ENCODE peak calls at places on chromosomes 1 and 21, in four cellular contexts. D, L, E and T are unnamed samples.

GRCh38 chr1:233094691-233095090 is 144.3 kb downstream of the NTPCR start:
- DNase-seq in E (no peak), D (no peak), L (no peak), T (no peak)

GRCh38 chr1:52002038-52002917 is 11.8 kb upstream of the RAB3B start:
- DNase-seq in E (peak; percentile 84), L (peak; percentile 79), D (peak; percentile 91), T (peak; percentile 86)

GRCh38 chr1:4174291-4175200 is 274.5 kb upstream of the C1orf174 start:
- DNase-seq in D (no peak), L (peak; percentile 17), E (no peak), T (no peak)

GRCh38 chr1:203789966-203790365 is 5.5 kb upstream of the ZBED6 start:
- DNase-seq in L (no peak), D (no peak), E (no peak), T (no peak)

GRCh38 chr1:25890249-25891034 is 14.9 kb upstream of the PAQR7 start:
- DNase-seq in D (no peak), L (no peak), E (peak; percentile 50), T (peak; percentile 96)

GRCh38 chr1:35079003-35079930 is at the start of gene ZMYM1:
- DNase-seq in E (peak; percentile 73), L (peak; percentile 92), D (peak; percentile 88), T (peak; percentile 40)

GRCh38 chr1:94753171-94753972 is 66.8 kb upstream of the SLC44A3 start:
- DNase-seq in D (no peak), L (no peak), E (peak; percentile 26), T (no peak)

GRCh38 chr1:233613252-233614172 is at the start of gene KCNK1:
- DNase-seq in D (peak; percentile 78), L (peak; percentile 90), E (no peak), T (peak; percentile 83)

GRCh38 chr1:119316870-119317416 is 51.6 kb upstream of the HAO2 start:
- DNase-seq in D (peak; percentile 60), L (peak; percentile 31), E (no peak), T (peak; percentile 27)

GRCh38 chr1:232519186-232519585 is 110.7 kb downstream of the SIPA1L2 start:
- DNase-seq in E (no peak), D (no peak), L (no peak), T (no peak)

GRCh38 chr1:206479164-206480125 is 9.2 kb downstream of the IKBKE start:
- DNase-seq in L (peak; percentile 89), E (peak; percentile 58), D (peak; percentile 86), T (no peak)

GRCh38 chr1:6097824-6098223 is 52.1 kb downstream of the KCNAB2 start:
- DNase-seq in E (no peak), L (no peak), D (no peak), T (no peak)

GRCh38 chr21:38567577-38568360 is 69.5 kb upstream of the ERG start:
- DNase-seq in E (no peak), D (no peak), L (peak; percentile 29), T (no peak)

GRCh38 chr1:55959136-55959548 is 620.2 kb downstream of the PLPP3 start:
- DNase-seq in E (no peak), D (no peak), L (no peak), T (no peak)

GRCh38 chr21:42071146-42071737 is at the start of gene UMODL1:
- DNase-seq in D (no peak), L (no peak), E (no peak), T (no peak)

GRCh38 chr1:195580988-195581387 is 1027.3 kb downstream of the KCNT2 start:
- DNase-seq in L (peak; percentile 4), E (no peak), D (no peak), T (no peak)

GRCh38 chr1:22043175-22043769 is 9.2 kb upstream of the CDC42 start:
- DNase-seq in L (no peak), E (no peak), D (no peak), T (no peak)

GRCh38 chr21:43608225-43608624 is 51.1 kb downstream of the HSF2BP start:
- DNase-seq in D (no peak), E (no peak), L (no peak), T (no peak)

GRCh38 chr1:31181515-31182343 is 58.0 kb downstream of the NKAIN1 start:
- DNase-seq in D (peak; percentile 83), L (peak; percentile 88), E (peak; percentile 23), T (peak; percentile 47)

GRCh38 chr1:83760211-83760978 is 238.5 kb downstream of the TTLL7 start:
- DNase-seq in D (no peak), E (no peak), L (no peak), T (no peak)

GRCh38 chr21:25512095-25513086 is 94.9 kb downstream of the MRPL39 start:
- DNase-seq in L (no peak), D (no peak), E (no peak), T (no peak)

GRCh38 chr1:7705048-7705907 is 65.8 kb upstream of the VAMP3 start:
- DNase-seq in E (no peak), D (no peak), L (peak; percentile 69), T (no peak)

GRCh38 chr1:193270996-193271395 is 84.6 kb upstream of the B3GALT2 start:
- DNase-seq in E (no peak), D (no peak), L (no peak), T (no peak)

GRCh38 chr1:24505816-24506215 is 3.2 kb downstream of the RCAN3 start:
- DNase-seq in L (no peak), D (no peak), E (no peak), T (no peak)

GRCh38 chr1:51535006-51535592 is 16.0 kb upstream of the EPS15 start:
- DNase-seq in E (peak; percentile 17), L (peak; percentile 35), D (peak; percentile 74), T (peak; percentile 39)

GRCh38 chr1:21511579-21512522 is 2.6 kb downstream of the ALPL start:
- DNase-seq in L (no peak), D (no peak), E (no peak), T (no peak)

GRCh38 chr1:3106216-3106615 is 37.2 kb downstream of the PRDM16 start:
- DNase-seq in E (no peak), L (no peak), D (no peak), T (no peak)

GRCh38 chr1:29177022-29177705 is 4.5 kb downstream of the SRSF4 start:
- DNase-seq in L (no peak), D (no peak), E (no peak), T (no peak)

GRCh38 chr1:218164930-218165686 is 120.0 kb upstream of the RRP15 start:
- DNase-seq in L (peak; percentile 67), D (no peak), E (no peak), T (no peak)

GRCh38 chr1:19448491-19449439 is 36.6 kb downstream of the CAPZB start:
- DNase-seq in D (no peak), L (peak; percentile 89), E (no peak), T (no peak)

GRCh38 chr1:40944326-40944725 is 35.2 kb upstream of the CTPS1 start:
- DNase-seq in D (no peak), E (peak; percentile 63), L (no peak), T (no peak)

GRCh38 chr1:192461684-192462083 is 113.9 kb upstream of the RGS1 start:
- DNase-seq in E (no peak), L (no peak), D (no peak), T (no peak)

GRCh38 chr1:150928286-150928685 is 2.1 kb downstream of the SETDB1 start:
- DNase-seq in E (no peak), D (no peak), L (no peak), T (no peak)

GRCh38 chr21:39204134-39204533 is 20.9 kb upstream of the PSMG1 start:
- DNase-seq in E (no peak), D (no peak), L (no peak), T (no peak)

GRCh38 chr1:38451541-38451993 is 405.0 kb upstream of the POU3F1 start:
- DNase-seq in D (peak; percentile 43), L (no peak), E (no peak), T (no peak)

GRCh38 chr21:31252611-31253010 is 91.5 kb downstream of the TIAM1 start:
- DNase-seq in E (no peak), D (no peak), L (peak; percentile 49), T (no peak)

GRCh38 chr1:157993179-157994080 is at the start of gene KIRREL1:
- DNase-seq in D (no peak), E (no peak), L (peak; percentile 52), T (no peak)
- H3K79me2 ChIP-seq in D (no peaks in the 10 kb centered on the region), E (no peaks in the 10 kb centered on the region), L (peaks cover 53% of the 10 kb centered on the region), T (peaks cover 48% of the 10 kb centered on the region)

DNA sequence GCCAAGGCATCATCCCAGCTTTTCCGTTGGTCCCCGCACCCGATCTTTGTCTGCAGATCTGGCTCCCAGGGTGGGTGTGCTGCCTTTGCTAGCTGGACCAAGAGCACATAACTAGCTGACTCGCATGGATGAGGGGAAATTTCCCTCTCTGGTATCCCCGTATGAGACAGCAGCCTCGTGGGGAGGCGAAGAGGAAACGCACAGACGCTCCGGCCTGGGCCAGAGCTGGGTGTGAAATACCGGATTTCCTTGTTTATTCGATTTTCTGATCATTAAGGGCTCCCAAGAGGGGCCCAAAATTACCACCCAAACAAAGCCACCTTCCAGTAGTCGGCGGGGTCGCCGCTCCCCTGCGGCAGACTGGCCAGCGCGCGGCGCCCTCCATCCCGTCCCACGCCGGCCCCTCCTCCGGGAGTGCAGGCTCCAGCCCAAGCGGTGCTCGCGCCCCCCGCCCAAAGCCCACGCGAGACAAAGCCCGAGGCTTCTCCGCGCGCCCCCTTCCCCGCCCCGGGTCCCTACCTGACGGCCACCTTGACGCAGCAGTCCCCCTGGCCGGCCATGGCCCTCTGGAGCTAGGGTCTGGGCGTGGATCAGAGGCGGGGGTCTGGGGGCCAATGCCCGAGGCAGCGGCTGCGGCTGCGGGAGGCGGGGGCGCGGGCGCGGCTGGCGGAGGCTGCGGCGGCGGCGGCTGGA is 544 bp downstream of the KIF21B start:
- DNase-seq in E (no peak), L (peak; percentile 54), D (no peak), T (no peak)
- TF ChIP-seq CTCF in E (no peak), L (peak; percentile 17), D (peak; percentile 14), T (no peak)

GRCh38 chr1:236841341-236841740 is 46.2 kb downstream of the MTR start:
- DNase-seq in L (no peak), D (no peak), E (no peak), T (no peak)

GRCh38 chr1:236850077-236850476 is 55.0 kb downstream of the MTR start:
- DNase-seq in D (no peak), L (no peak), E (no peak), T (no peak)

GRCh38 chr1:236848274-236848925 is 53.3 kb downstream of the MTR start:
- DNase-seq in E (no peak), D (no peak), L (no peak), T (no peak)

GRCh38 chr1:236845830-236846229 is 50.7 kb downstream of the MTR start:
- DNase-seq in L (no peak), D (no peak), E (peak; percentile 44), T (no peak)

DNA sequence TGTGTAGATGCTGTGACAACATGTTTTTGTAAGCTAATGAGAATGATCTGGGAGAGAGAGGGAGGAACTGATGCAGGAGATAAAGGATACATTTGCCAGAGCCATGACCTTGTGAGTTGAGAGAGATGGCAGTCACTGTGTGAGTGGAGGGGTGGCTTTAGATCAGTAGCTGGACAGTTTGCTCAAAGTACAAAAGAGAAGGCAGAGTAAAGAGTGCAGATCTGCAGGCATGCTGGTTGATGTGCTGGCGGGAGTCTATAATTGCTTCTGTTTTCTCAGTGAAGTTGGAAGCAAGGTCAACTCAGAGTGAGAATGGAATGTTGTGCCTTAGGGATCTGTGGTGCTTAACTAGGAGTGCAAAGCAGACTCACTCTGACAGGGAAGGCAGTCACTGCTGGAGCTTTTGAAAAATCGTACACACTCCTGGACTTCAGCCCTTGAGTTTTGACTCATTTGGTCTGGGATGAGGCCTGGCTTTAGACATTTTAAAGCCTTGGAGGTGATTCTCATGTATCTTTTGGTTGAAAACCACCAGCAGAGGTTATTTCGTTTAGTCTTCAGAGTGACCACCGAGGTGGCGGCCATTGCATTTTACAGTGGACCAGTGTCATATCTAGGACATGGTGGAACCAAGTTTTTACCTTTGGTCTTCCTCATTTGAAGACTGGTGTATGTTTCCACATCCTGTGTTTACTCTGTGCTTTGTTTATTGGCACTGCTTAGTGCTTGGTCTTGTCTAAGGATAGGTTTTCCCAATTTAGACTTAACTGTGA is 49.6 kb downstream of the MTR start:
- DNase-seq in D (no peak), L (peak; percentile 75), E (peak; percentile 96), T (no peak)
- TF ChIP-seq ELF1 in D (no peak), L (no peak), E (no peak), T (no peak)

GRCh38 chr1:45554198-45554597 is 3.6 kb downstream of the AKR1A1 start:
- DNase-seq in E (peak; percentile 39), D (no peak), L (no peak), T (no peak)
- H3K79me2 ChIP-seq in E (peaks cover 48% of the 10 kb centered on the region), D (peaks cover 40% of the 10 kb centered on the region), L (peaks cover 54% of the 10 kb centered on the region), T (peaks cover 43% of the 10 kb centered on the region)